ENCODE peak calls at places on chromosomes 7 and 10, in four cellular contexts. F is psoas muscle, R is mammary epithelial cell, Q is lower lobe of right lung. A is an unnamed sample. For H3K27me3, the result is how much of the 10 kb centered on the place peaks cover.

GRCh38 chr10:24722131-24722675 is 1.5 kb downstream of the ARHGAP21 start:
- DNase-seq in Q (no peak), R (peak), F (no peak), A (no peak)

GRCh38 chr10:96377816-96378294 is 19.1 kb upstream of the OPALIN start:
- DNase-seq in F (no peak), Q (no peak), R (peak), A (no peak)

GRCh38 chr7:95055295-95055694 is 147.9 kb downstream of the PPP1R9A start:
- DNase-seq in Q (no peak), F (no peak), R (no peak), A (no peak)

GRCh38 chr7:1694551-1694950 is 24.5 kb downstream of the ELFN1 start:
- DNase-seq in R (no peak), Q (no peak), F (no peak), A (no peak)

GRCh38 chr10:12321641-12322040 is 27.7 kb upstream of the CAMK1D start:
- DNase-seq in R (peak), Q (no peak), F (no peak), A (no peak)

GRCh38 chr10:81870472-81870871 is 4.5 kb upstream of the NRG3 start:
- DNase-seq in F (no peak), Q (no peak), R (no peak), A (no peak)

GRCh38 chr7:132084776-132085388 is 491.4 kb downstream of the PLXNA4 start:
- DNase-seq in R (no peak), F (no peak), Q (no peak), A (no peak)

GRCh38 chr7:7122701-7123281 is 59.6 kb upstream of the C1GALT1 start:
- DNase-seq in Q (no peak), F (no peak), R (peak), A (no peak)

GRCh38 chr7:121547341-121548092 is 151.4 kb upstream of the FAM3C start:
- DNase-seq in Q (no peak), R (peak), F (no peak), A (no peak)

GRCh38 chr7:29013062-29013461 is 54.9 kb upstream of the TRIL start:
- DNase-seq in F (no peak), Q (no peak), R (no peak), A (no peak)

GRCh38 chr10:117168135-117168674 is 29.1 kb upstream of the KCNK18 start:
- DNase-seq in R (peak), F (peak), Q (peak), A (no peak)

GRCh38 chr10:92849576-92850090 is 1.3 kb downstream of the EXOC6 start:
- DNase-seq in Q (no peak), F (no peak), R (no peak), A (no peak)

GRCh38 chr7:105102557-105103352 is 88.8 kb downstream of the KMT2E start:
- DNase-seq in Q (no peak), R (no peak), F (no peak), A (no peak)

GRCh38 chr10:118913825-118914224 is 115.7 kb upstream of the NANOS1 start:
- DNase-seq in Q (no peak), F (no peak), R (no peak), A (no peak)

GRCh38 chr10:122678266-122678665 is 21.4 kb downstream of the C10orf120 start:
- DNase-seq in F (no peak), Q (no peak), R (no peak), A (no peak)

GRCh38 chr7:93226310-93226709 is at the start of gene HEPACAM2:
- DNase-seq in F (no peak), R (no peak), Q (no peak), A (no peak)

GRCh38 chr7:50315193-50315592 is 10.7 kb downstream of the IKZF1 start:
- DNase-seq in F (no peak), Q (no peak), R (no peak), A (no peak)

GRCh38 chr7:142516038-142516501 is 233.2 kb upstream of the PRSS1 start:
- DNase-seq in F (no peak), R (peak), Q (no peak), A (no peak)

GRCh38 chr10:49534670-49535381 is 4.1 kb downstream of the ERCC6 start:
- DNase-seq in Q (no peak), F (no peak), R (peak), A (no peak)

GRCh38 chr7:151776446-151776845 is 100.5 kb downstream of the PRKAG2 start:
- DNase-seq in Q (no peak), F (no peak), R (no peak), A (no peak)

GRCh38 chr7:92695308-92696261 is 105.4 kb upstream of the FAM133B start:
- DNase-seq in F (peak), Q (peak), R (peak), A (peak)

GRCh38 chr7:84838857-84839256 is 348.0 kb downstream of the SEMA3D start:
- DNase-seq in Q (no peak), F (no peak), R (no peak), A (no peak)

GRCh38 chr7:94250124-94250523 is 144.6 kb upstream of the COL1A2 start:
- DNase-seq in F (no peak), Q (no peak), R (no peak), A (no peak)

GRCh38 chr10:133038276-133038823 is 49.4 kb upstream of the ADGRA1 start:
- DNase-seq in F (no peak), R (no peak), Q (no peak), A (no peak)
- H3K27me3 ChIP-seq in F (under half), R (under half), Q (under half), A (under half)

GRCh38 chr7:4712371-4713182 is 30.5 kb downstream of the FOXK1 start:
- DNase-seq in F (no peak), Q (no peak), R (no peak), A (no peak)
- H3K4me3 ChIP-seq in F (peak), Q (peak), R (no peak), A (no peak)

DNA sequence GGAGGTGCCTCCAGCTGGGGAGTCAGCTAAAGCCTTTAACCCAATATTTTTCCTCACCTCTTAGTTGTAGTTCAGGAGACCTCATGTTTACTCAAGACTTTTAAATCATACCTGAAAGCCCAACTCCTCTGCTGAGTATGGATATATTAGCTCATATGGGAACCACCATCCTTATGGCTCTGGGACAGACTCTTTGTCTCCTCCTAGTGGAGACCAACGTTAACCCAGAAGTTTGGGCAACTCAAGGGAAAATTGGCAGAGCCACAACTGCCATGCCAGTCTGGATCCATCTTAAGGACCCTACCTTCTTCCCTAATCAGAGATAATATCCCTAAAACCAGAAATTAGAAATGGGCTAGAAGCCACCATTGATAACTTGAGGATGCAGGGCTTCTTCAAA is 80.8 kb downstream of the TMEM106B start:
- DNase-seq in Q (no peak), R (peak), F (no peak), A (no peak)
- TF ChIP-seq CTCF in Q (no peak), R (peak), F (no peak), A (peak)

DNA sequence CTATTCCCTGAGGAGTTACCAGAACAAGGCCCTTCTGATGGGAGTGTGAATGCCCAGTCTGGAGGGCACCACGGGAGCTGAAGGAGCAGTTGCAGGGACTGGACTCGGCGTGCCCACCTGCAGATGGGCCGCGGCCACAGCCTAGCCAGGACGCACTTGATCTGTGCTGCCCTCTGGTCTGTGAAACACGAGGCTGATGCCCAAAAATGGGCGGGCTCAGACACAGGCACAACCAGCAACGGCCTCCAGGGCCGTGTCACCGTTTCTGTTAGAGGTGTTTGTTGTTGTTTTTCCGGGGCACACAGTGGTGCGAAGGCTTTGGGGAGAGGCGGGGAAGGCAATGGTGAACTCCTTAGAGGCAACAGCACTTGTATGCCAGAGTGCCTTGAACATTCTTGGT is 235.8 kb downstream of the DNAJB6 start:
- DNase-seq in Q (no peak), F (no peak), R (no peak), A (no peak)
- H3K27me3 ChIP-seq in Q (under half), F (under half), R (under half), A (under half)

DNA sequence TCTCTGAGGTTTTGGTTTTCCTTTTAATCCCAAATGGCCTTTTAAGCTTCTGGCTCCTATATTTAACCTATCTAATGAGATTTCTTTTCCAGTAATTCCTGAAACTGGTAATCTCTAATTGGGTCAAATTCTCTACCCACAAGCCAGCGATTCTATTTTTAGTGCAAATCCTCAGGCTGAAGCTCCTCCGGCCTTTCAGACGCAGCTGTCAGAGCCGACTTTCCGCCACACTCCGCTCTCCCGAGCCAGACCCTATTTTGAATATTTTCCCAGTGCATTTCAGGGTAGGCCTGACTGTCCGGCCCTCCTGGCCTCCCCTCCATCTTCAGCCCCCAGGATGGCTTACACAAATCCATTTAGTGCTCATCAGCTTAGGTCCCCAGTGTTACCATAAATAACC is 9.7 kb upstream of the ADCY1 start:
- DNase-seq in R (no peak), F (no peak), Q (no peak), A (no peak)
- H3K4me3 ChIP-seq in R (no peak), F (peak), Q (peak), A (no peak)

DNA sequence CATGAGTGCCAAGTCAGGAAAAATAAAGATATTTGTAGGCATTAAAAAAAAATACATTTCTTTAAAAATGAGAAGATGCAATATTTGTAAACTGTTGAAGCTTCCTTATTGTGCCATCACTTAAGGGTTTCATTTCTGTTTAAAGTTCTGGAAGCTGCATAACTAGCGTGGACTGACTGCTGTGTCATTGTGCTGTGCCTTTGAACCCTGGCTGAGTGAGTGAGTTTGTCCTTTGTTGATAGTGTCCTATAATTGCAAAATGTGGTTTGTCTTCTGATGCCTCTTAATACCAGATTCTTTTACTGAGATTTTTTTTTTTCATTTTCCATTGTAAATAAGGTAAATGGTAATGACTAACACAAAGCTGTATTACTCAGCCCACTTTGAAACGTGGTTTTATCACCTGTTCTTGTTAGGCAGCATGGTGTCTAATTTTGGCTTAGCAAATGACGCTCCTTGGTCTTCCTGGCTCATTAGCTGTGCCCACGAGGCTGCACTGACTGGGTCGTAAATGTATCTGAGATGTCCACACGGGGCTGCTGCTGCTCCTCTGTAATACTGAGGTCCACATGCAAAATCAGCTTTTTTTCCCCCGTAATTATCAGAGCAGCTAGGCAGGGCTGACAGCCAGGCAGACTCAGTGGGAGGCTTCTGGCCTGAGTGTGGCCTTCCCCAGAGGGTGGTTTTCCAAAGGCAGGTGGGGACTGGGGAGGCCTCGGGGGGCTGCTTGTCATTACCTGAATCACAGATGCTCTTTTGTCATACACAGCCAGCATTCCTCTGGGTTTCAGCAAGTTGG is 14.8 kb downstream of the ZSCAN25 start:
- DNase-seq in F (no peak), R (peak), Q (no peak), A (peak)
- TF ChIP-seq CTCF in F (peak), R (peak), Q (peak), A (peak)

DNA sequence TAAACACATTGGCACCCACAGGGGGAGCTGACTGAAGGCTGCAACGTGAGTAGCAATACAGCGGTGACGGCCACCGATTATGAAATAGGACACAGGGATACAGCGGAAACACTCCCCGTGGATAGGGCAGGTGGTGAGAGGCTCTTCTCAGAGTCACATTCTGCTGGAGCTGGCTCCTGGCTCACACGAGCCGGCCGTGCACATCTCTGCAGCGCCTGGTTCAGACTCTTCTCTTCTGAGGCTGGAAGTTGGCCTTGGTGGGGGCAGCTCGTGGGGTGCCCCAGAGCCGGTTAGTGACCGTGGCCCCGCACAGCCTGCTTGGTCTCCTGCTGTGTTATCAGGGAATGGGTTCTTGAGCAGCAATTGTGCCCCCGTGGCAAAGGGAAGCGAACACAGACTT is 61.3 kb upstream of the EN2 start:
- DNase-seq in Q (no peak), R (no peak), F (no peak), A (no peak)
- H3K27me3 ChIP-seq in Q (under half), R (under half), F (under half), A (under half)

DNA sequence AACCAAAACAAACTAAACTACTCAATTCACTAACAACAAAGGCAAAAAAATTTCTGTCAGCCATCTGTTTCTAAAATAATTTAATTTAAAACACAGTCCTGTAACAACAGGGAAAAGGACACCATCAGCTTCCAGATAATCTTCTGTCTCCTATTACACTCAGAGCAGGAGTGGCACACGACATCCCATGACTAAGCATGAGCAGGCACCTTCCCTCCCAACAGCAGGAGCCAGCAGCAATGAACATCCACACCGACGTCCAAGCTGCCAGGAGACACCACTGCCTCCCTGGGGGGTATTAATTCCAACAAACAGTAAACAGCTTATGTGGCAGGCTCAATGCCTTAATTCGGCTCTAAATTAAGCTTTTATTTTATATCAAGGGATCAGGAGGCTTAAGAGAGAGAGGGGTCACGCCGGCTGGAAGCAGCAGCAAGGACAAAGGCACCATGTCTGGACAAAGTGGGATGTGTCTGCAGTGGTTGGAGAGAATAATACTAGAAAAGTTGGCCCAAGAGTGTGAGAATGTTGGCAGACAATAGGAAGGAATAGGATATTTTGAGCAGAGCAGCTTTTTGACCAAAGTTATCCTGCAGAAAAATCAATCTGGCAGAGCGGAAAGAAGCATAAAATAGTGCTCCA is 45.6 kb downstream of the KIAA1549 start:
- DNase-seq in Q (no peak), F (peak), R (peak), A (peak)
- H3K4me3 ChIP-seq in Q (no peak), F (no peak), R (no peak), A (no peak)